ENCODE peak calls at places on chromosomes 16 and 17, in six cellular contexts. One of them, this sample, is unnamed.

GRCh38 chr17:44220211-44221071 is 966 bp upstream of the UBTF start:
- DNase-seq in endothelial cell of umbilical vein: peak
- DNase-seq in stomach: peak
- DNase-seq in NB4: peak
- DNase-seq in H54: no peak
- DNase-seq in heart left ventricle: peak
- DNase-seq in this sample: peak

GRCh38 chr17:1909985-1910384 is 80.2 kb downstream of the RPA1 start:
- DNase-seq in stomach: no peak
- DNase-seq in H54: no peak
- DNase-seq in NB4: no peak
- DNase-seq in endothelial cell of umbilical vein: no peak
- DNase-seq in heart left ventricle: no peak
- DNase-seq in this sample: no peak

GRCh38 chr16:86826931-86827330 is 248.6 kb downstream of the FOXL1 start:
- DNase-seq in H54: no peak
- DNase-seq in stomach: no peak
- DNase-seq in endothelial cell of umbilical vein: no peak
- DNase-seq in heart left ventricle: no peak
- DNase-seq in NB4: no peak
- DNase-seq in this sample: no peak

GRCh38 chr17:10328971-10329923 is 43.6 kb downstream of the MYH13 start:
- DNase-seq in stomach: no peak
- DNase-seq in endothelial cell of umbilical vein: no peak
- DNase-seq in heart left ventricle: no peak
- DNase-seq in H54: no peak
- DNase-seq in NB4: no peak
- DNase-seq in this sample: no peak

GRCh38 chr17:37107406-37108083 is 158.8 kb downstream of the AATF start:
- DNase-seq in NB4: no peak
- DNase-seq in H54: no peak
- DNase-seq in stomach: peak
- DNase-seq in heart left ventricle: peak
- DNase-seq in endothelial cell of umbilical vein: no peak
- DNase-seq in this sample: no peak

GRCh38 chr16:1771072-1771863 is at the start of gene NME3:
- DNase-seq in stomach: peak
- DNase-seq in NB4: peak
- DNase-seq in H54: no peak
- DNase-seq in endothelial cell of umbilical vein: peak
- DNase-seq in heart left ventricle: peak
- DNase-seq in this sample: peak

GRCh38 chr16:86029131-86029741 is 130.3 kb downstream of the IRF8 start:
- DNase-seq in endothelial cell of umbilical vein: no peak
- DNase-seq in stomach: peak
- DNase-seq in NB4: peak
- DNase-seq in heart left ventricle: peak
- DNase-seq in H54: no peak
- DNase-seq in this sample: no peak

GRCh38 chr17:57365420-57365819 is 109.1 kb downstream of the MSI2 start:
- DNase-seq in endothelial cell of umbilical vein: no peak
- DNase-seq in heart left ventricle: no peak
- DNase-seq in NB4: no peak
- DNase-seq in H54: no peak
- DNase-seq in stomach: no peak
- DNase-seq in this sample: peak

GRCh38 chr16:65521685-65522338 is 399.9 kb upstream of the CDH11 start:
- DNase-seq in endothelial cell of umbilical vein: no peak
- DNase-seq in NB4: no peak
- DNase-seq in heart left ventricle: no peak
- DNase-seq in stomach: no peak
- DNase-seq in H54: no peak
- DNase-seq in this sample: no peak

GRCh38 chr16:27531186-27531585 is 18.5 kb downstream of the GTF3C1 start:
- DNase-seq in stomach: no peak
- DNase-seq in NB4: no peak
- DNase-seq in H54: no peak
- DNase-seq in heart left ventricle: no peak
- DNase-seq in endothelial cell of umbilical vein: no peak
- DNase-seq in this sample: no peak

GRCh38 chr16:4624827-4625616 is 396 bp downstream of the MGRN1 start:
- DNase-seq in heart left ventricle: peak
- DNase-seq in endothelial cell of umbilical vein: peak
- DNase-seq in NB4: peak
- DNase-seq in stomach: peak
- DNase-seq in H54: no peak
- DNase-seq in this sample: peak

GRCh38 chr17:47066095-47066494 is 87.0 kb upstream of the RPRML start:
- DNase-seq in H54: no peak
- DNase-seq in stomach: no peak
- DNase-seq in NB4: no peak
- DNase-seq in endothelial cell of umbilical vein: no peak
- DNase-seq in heart left ventricle: no peak
- DNase-seq in this sample: no peak

GRCh38 chr17:1752425-1752941 is 9.4 kb upstream of the SERPINF1 start:
- DNase-seq in heart left ventricle: no peak
- DNase-seq in stomach: no peak
- DNase-seq in endothelial cell of umbilical vein: no peak
- DNase-seq in NB4: peak
- DNase-seq in H54: peak
- DNase-seq in this sample: no peak

GRCh38 chr17:74228326-74228978 is 15.1 kb downstream of the TTYH2 start:
- DNase-seq in H54: no peak
- DNase-seq in endothelial cell of umbilical vein: no peak
- DNase-seq in stomach: no peak
- DNase-seq in NB4: no peak
- DNase-seq in heart left ventricle: no peak
- DNase-seq in this sample: no peak

GRCh38 chr17:48522031-48522593 is 8.7 kb downstream of the HOXB1 start:
- DNase-seq in heart left ventricle: no peak
- DNase-seq in stomach: no peak
- DNase-seq in H54: no peak
- DNase-seq in endothelial cell of umbilical vein: peak
- DNase-seq in NB4: no peak
- DNase-seq in this sample: no peak

GRCh38 chr16:11432856-11433395 is 87.7 kb downstream of the RMI2 start:
- DNase-seq in NB4: no peak
- DNase-seq in stomach: no peak
- DNase-seq in endothelial cell of umbilical vein: no peak
- DNase-seq in H54: no peak
- DNase-seq in heart left ventricle: no peak
- DNase-seq in this sample: no peak

GRCh38 chr17:33049781-33050414 is 58.3 kb downstream of the SPACA3 start:
- DNase-seq in stomach: peak
- DNase-seq in endothelial cell of umbilical vein: peak
- DNase-seq in heart left ventricle: peak
- DNase-seq in NB4: peak
- DNase-seq in H54: peak
- DNase-seq in this sample: peak

GRCh38 chr16:30660424-30661251 is 2.4 kb downstream of the FBRS start:
- DNase-seq in NB4: peak
- DNase-seq in heart left ventricle: no peak
- DNase-seq in stomach: no peak
- DNase-seq in endothelial cell of umbilical vein: peak
- DNase-seq in H54: no peak
- DNase-seq in this sample: no peak

GRCh38 chr16:84396537-84397008 is 28.2 kb downstream of the ATP2C2 start:
- DNase-seq in heart left ventricle: no peak
- DNase-seq in endothelial cell of umbilical vein: no peak
- DNase-seq in NB4: no peak
- DNase-seq in stomach: no peak
- DNase-seq in H54: no peak
- DNase-seq in this sample: no peak

GRCh38 chr17:2137342-2138098 is 82.6 kb downstream of the HIC1 start:
- DNase-seq in H54: peak
- DNase-seq in stomach: no peak
- DNase-seq in NB4: peak
- DNase-seq in endothelial cell of umbilical vein: no peak
- DNase-seq in heart left ventricle: no peak
- DNase-seq in this sample: no peak

GRCh38 chr17:63699638-63700527 is at the start of gene LIMD2:
- DNase-seq in H54: peak
- DNase-seq in endothelial cell of umbilical vein: peak
- DNase-seq in stomach: peak
- DNase-seq in heart left ventricle: peak
- DNase-seq in NB4: peak
- DNase-seq in this sample: peak
- TF ChIP-seq POLR2A in H54: peak
- TF ChIP-seq POLR2A in endothelial cell of umbilical vein: peak
- TF ChIP-seq POLR2A in stomach: no peak
- TF ChIP-seq POLR2A in heart left ventricle: no peak
- TF ChIP-seq POLR2A in NB4: peak
- TF ChIP-seq POLR2A in this sample: no peak

GRCh38 chr17:28042657-28042720 is at the start of gene NLK:
- DNase-seq in endothelial cell of umbilical vein: no peak
- DNase-seq in heart left ventricle: no peak
- DNase-seq in H54: no peak
- DNase-seq in NB4: no peak
- DNase-seq in stomach: no peak
- DNase-seq in this sample: no peak

GRCh38 chr17:28043296-28043695 is 819 bp downstream of the NLK start:
- DNase-seq in heart left ventricle: no peak
- DNase-seq in NB4: no peak
- DNase-seq in stomach: no peak
- DNase-seq in endothelial cell of umbilical vein: no peak
- DNase-seq in H54: no peak
- DNase-seq in this sample: peak

GRCh38 chr17:28041844-28042656 is 427 bp upstream of the NLK start:
- DNase-seq in heart left ventricle: no peak
- DNase-seq in endothelial cell of umbilical vein: no peak
- DNase-seq in NB4: no peak
- DNase-seq in H54: no peak
- DNase-seq in stomach: no peak
- DNase-seq in this sample: peak

GRCh38 chr17:28041068-28041843 is 1.2 kb upstream of the NLK start:
- DNase-seq in NB4: peak
- DNase-seq in H54: peak
- DNase-seq in heart left ventricle: peak
- DNase-seq in endothelial cell of umbilical vein: peak
- DNase-seq in stomach: peak
- DNase-seq in this sample: peak

DNA sequence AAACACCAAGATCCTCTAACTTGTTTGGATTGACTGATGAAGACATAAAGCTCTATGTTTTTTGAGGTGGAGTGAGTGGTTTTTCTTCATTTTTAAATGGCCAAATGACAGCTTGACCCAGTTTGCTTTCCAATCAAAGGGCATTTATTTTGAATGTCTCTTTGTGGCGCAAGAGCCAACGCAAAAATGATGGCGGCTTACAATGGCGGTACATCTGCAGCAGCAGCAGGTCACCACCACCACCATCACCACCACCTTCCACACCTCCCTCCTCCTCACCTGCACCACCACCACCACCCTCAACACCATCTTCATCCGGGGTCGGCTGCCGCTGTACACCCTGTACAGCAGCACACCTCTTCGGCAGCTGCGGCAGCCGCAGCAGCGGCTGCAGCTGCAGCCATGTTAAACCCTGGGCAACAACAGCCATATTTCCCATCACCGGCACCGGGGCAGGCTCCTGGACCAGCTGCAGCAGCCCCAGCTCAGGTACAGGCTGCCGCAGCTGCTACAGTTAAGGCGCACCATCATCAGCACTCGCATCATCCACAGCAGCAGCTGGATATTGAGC is 329 bp downstream of the NLK start:
- DNase-seq in stomach: no peak
- DNase-seq in endothelial cell of umbilical vein: no peak
- DNase-seq in H54: no peak
- DNase-seq in NB4: no peak
- DNase-seq in heart left ventricle: no peak
- DNase-seq in this sample: peak
- TF ChIP-seq POLR2A in stomach: no peak
- TF ChIP-seq POLR2A in endothelial cell of umbilical vein: no peak
- TF ChIP-seq POLR2A in H54: no peak
- TF ChIP-seq POLR2A in NB4: no peak
- TF ChIP-seq POLR2A in heart left ventricle: no peak
- TF ChIP-seq POLR2A in this sample: no peak

GRCh38 chr17:81870978-81871386 is at the start of gene ARHGDIA:
- DNase-seq in stomach: no peak
- DNase-seq in endothelial cell of umbilical vein: no peak
- DNase-seq in heart left ventricle: no peak
- DNase-seq in H54: no peak
- DNase-seq in NB4: no peak
- DNase-seq in this sample: no peak

GRCh38 chr17:81868674-81869220 is 2.4 kb downstream of the ARHGDIA start:
- DNase-seq in NB4: peak
- DNase-seq in H54: peak
- DNase-seq in stomach: no peak
- DNase-seq in heart left ventricle: peak
- DNase-seq in endothelial cell of umbilical vein: no peak
- DNase-seq in this sample: no peak

GRCh38 chr17:81870155-81870977 is 771 bp downstream of the ARHGDIA start:
- DNase-seq in heart left ventricle: peak
- DNase-seq in stomach: peak
- DNase-seq in endothelial cell of umbilical vein: peak
- DNase-seq in NB4: peak
- DNase-seq in H54: no peak
- DNase-seq in this sample: peak

GRCh38 chr17:81869221-81870154 is 1.6 kb downstream of the ARHGDIA start:
- DNase-seq in stomach: peak
- DNase-seq in H54: no peak
- DNase-seq in NB4: peak
- DNase-seq in endothelial cell of umbilical vein: peak
- DNase-seq in heart left ventricle: peak
- DNase-seq in this sample: peak

GRCh38 chr17:81871387-81872120 is 417 bp upstream of the ARHGDIA start:
- DNase-seq in H54: peak
- DNase-seq in heart left ventricle: peak
- DNase-seq in stomach: peak
- DNase-seq in NB4: peak
- DNase-seq in endothelial cell of umbilical vein: peak
- DNase-seq in this sample: peak
- TF ChIP-seq POLR2A in H54: peak
- TF ChIP-seq POLR2A in heart left ventricle: no peak
- TF ChIP-seq POLR2A in stomach: peak
- TF ChIP-seq POLR2A in NB4: peak
- TF ChIP-seq POLR2A in endothelial cell of umbilical vein: no peak
- TF ChIP-seq POLR2A in this sample: peak

DNA sequence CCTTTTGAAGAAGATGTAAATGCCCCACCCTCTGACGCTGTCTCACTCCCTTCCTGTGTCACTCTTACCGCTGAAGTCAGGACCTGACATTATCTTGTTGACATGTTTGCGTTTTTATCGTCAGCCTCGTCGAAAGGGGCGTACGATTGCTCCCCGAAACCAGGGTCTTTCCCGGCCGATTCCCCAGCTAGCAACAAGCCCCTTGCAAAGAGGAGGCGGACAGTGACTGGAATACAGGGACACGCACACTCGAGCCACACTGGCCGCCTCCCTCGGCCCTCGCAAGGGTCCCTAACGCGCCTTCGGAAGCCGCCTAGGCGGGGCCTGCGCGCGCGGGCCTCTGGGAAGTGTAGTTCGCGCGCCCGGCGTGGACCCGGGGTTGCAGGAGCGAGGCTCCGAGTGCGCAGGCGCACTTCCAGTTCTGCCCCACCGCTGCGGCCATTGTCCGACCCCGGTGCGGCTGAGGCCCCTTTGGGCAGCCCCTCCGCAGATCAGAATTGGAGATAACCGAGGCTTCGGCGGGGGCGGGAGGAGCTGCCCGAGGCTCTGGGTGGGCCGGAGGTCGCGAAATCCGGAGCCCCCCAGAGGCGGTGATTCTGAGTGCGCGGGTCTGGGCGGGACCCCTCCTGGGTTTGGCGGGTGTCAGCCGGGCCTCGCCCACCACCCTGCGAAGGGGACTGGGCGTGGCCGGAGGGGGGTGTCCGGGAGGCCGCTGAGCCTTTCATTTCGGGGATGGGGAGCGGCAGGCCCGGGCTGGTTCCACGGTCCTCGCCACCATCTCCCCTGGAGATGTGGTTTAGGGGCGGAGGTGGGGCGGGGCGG is at the start of gene ZFP90:
- DNase-seq in endothelial cell of umbilical vein: peak
- DNase-seq in stomach: peak
- DNase-seq in heart left ventricle: peak
- DNase-seq in H54: peak
- DNase-seq in NB4: peak
- DNase-seq in this sample: peak
- TF ChIP-seq POLR2A in endothelial cell of umbilical vein: peak
- TF ChIP-seq POLR2A in stomach: no peak
- TF ChIP-seq POLR2A in heart left ventricle: no peak
- TF ChIP-seq POLR2A in H54: no peak
- TF ChIP-seq POLR2A in NB4: peak
- TF ChIP-seq POLR2A in this sample: peak